ENCODE peak calls at places on chromosomes 4 and X, in eight cellular contexts. One of them, this sample, is unnamed.

GRCh38 chrX:40106677-40107290 is 9.0 kb upstream of the BCOR start:
- DNase-seq in AG09319: no peak
- DNase-seq in adrenal gland: no peak
- DNase-seq in K562: no peak
- DNase-seq in HS-5: no peak
- DNase-seq in effector memory CD8-positive, alpha-beta T cell: no peak
- DNase-seq in mesenteric fat pad: no peak
- DNase-seq in T-cell: no peak
- DNase-seq in this sample: no peak

GRCh38 chr4:165184220-165184619 is 23.1 kb upstream of the KLHL2 start:
- DNase-seq in K562: no peak
- DNase-seq in mesenteric fat pad: no peak
- DNase-seq in HS-5: no peak
- DNase-seq in effector memory CD8-positive, alpha-beta T cell: no peak
- DNase-seq in T-cell: no peak
- DNase-seq in adrenal gland: no peak
- DNase-seq in AG09319: no peak
- DNase-seq in this sample: no peak

GRCh38 chrX:5113128-5113527 is 1115.5 kb downstream of the NLGN4X start:
- DNase-seq in effector memory CD8-positive, alpha-beta T cell: no peak
- DNase-seq in K562: no peak
- DNase-seq in mesenteric fat pad: no peak
- DNase-seq in HS-5: no peak
- DNase-seq in T-cell: no peak
- DNase-seq in AG09319: no peak
- DNase-seq in adrenal gland: no peak
- DNase-seq in this sample: no peak

GRCh38 chr4:84852081-84852480 is 114.4 kb downstream of the WDFY3 start:
- DNase-seq in AG09319: peak
- DNase-seq in K562: no peak
- DNase-seq in adrenal gland: no peak
- DNase-seq in HS-5: no peak
- DNase-seq in mesenteric fat pad: no peak
- DNase-seq in effector memory CD8-positive, alpha-beta T cell: no peak
- DNase-seq in T-cell: no peak
- DNase-seq in this sample: no peak

GRCh38 chr4:48902266-48902665 is 4.3 kb downstream of the OCIAD2 start:
- DNase-seq in effector memory CD8-positive, alpha-beta T cell: no peak
- DNase-seq in K562: no peak
- DNase-seq in AG09319: no peak
- DNase-seq in HS-5: no peak
- DNase-seq in T-cell: no peak
- DNase-seq in adrenal gland: no peak
- DNase-seq in mesenteric fat pad: no peak
- DNase-seq in this sample: no peak

GRCh38 chrX:15359701-15360100 is 24.4 kb upstream of the PIGA start:
- DNase-seq in T-cell: no peak
- DNase-seq in effector memory CD8-positive, alpha-beta T cell: no peak
- DNase-seq in AG09319: no peak
- DNase-seq in mesenteric fat pad: no peak
- DNase-seq in adrenal gland: no peak
- DNase-seq in K562: no peak
- DNase-seq in HS-5: no peak
- DNase-seq in this sample: no peak

GRCh38 chr4:173013232-173013932 is 155.2 kb upstream of the GALNT7 start:
- DNase-seq in T-cell: peak
- DNase-seq in AG09319: no peak
- DNase-seq in effector memory CD8-positive, alpha-beta T cell: peak
- DNase-seq in HS-5: no peak
- DNase-seq in K562: peak
- DNase-seq in mesenteric fat pad: no peak
- DNase-seq in adrenal gland: no peak
- DNase-seq in this sample: peak

GRCh38 chrX:132603700-132604286 is 115.0 kb upstream of the MBNL3 start:
- DNase-seq in K562: no peak
- DNase-seq in adrenal gland: no peak
- DNase-seq in T-cell: no peak
- DNase-seq in mesenteric fat pad: no peak
- DNase-seq in AG09319: no peak
- DNase-seq in HS-5: no peak
- DNase-seq in effector memory CD8-positive, alpha-beta T cell: no peak
- DNase-seq in this sample: no peak

GRCh38 chrX:56228914-56229313 is 3.2 kb upstream of the KLF8 start:
- DNase-seq in effector memory CD8-positive, alpha-beta T cell: no peak
- DNase-seq in adrenal gland: no peak
- DNase-seq in K562: no peak
- DNase-seq in HS-5: no peak
- DNase-seq in mesenteric fat pad: no peak
- DNase-seq in T-cell: no peak
- DNase-seq in AG09319: no peak
- DNase-seq in this sample: no peak

GRCh38 chr4:121726642-121727268 is 30.0 kb upstream of the ANXA5 start:
- DNase-seq in AG09319: no peak
- DNase-seq in effector memory CD8-positive, alpha-beta T cell: peak
- DNase-seq in K562: peak
- DNase-seq in T-cell: no peak
- DNase-seq in mesenteric fat pad: no peak
- DNase-seq in HS-5: no peak
- DNase-seq in adrenal gland: no peak
- DNase-seq in this sample: peak

GRCh38 chr4:179110356-179110755 is 1668.1 kb upstream of the AGA start:
- DNase-seq in T-cell: no peak
- DNase-seq in adrenal gland: no peak
- DNase-seq in K562: no peak
- DNase-seq in effector memory CD8-positive, alpha-beta T cell: no peak
- DNase-seq in HS-5: peak
- DNase-seq in AG09319: no peak
- DNase-seq in mesenteric fat pad: no peak
- DNase-seq in this sample: no peak

GRCh38 chr4:124867551-124867950 is 155.0 kb upstream of the ANKRD50 start:
- DNase-seq in T-cell: no peak
- DNase-seq in effector memory CD8-positive, alpha-beta T cell: no peak
- DNase-seq in AG09319: no peak
- DNase-seq in adrenal gland: no peak
- DNase-seq in HS-5: no peak
- DNase-seq in mesenteric fat pad: no peak
- DNase-seq in K562: no peak
- DNase-seq in this sample: no peak

GRCh38 chrX:37425370-37425769 is 76.2 kb downstream of the PRRG1 start:
- DNase-seq in effector memory CD8-positive, alpha-beta T cell: no peak
- DNase-seq in K562: no peak
- DNase-seq in AG09319: no peak
- DNase-seq in adrenal gland: no peak
- DNase-seq in HS-5: no peak
- DNase-seq in T-cell: no peak
- DNase-seq in mesenteric fat pad: no peak
- DNase-seq in this sample: no peak

GRCh38 chr4:87442889-87443288 is 20.5 kb downstream of the NUDT9 start:
- DNase-seq in T-cell: no peak
- DNase-seq in AG09319: no peak
- DNase-seq in adrenal gland: no peak
- DNase-seq in K562: no peak
- DNase-seq in HS-5: no peak
- DNase-seq in effector memory CD8-positive, alpha-beta T cell: no peak
- DNase-seq in mesenteric fat pad: no peak
- DNase-seq in this sample: no peak

GRCh38 chrX:134244043-134244442 is 7.1 kb downstream of the CCDC160 start:
- DNase-seq in effector memory CD8-positive, alpha-beta T cell: no peak
- DNase-seq in HS-5: peak
- DNase-seq in adrenal gland: no peak
- DNase-seq in K562: no peak
- DNase-seq in mesenteric fat pad: no peak
- DNase-seq in AG09319: no peak
- DNase-seq in T-cell: no peak
- DNase-seq in this sample: no peak

GRCh38 chrX:25721564-25721963 is 416.6 kb upstream of the MAGEB18 start:
- DNase-seq in adrenal gland: no peak
- DNase-seq in HS-5: no peak
- DNase-seq in T-cell: no peak
- DNase-seq in effector memory CD8-positive, alpha-beta T cell: no peak
- DNase-seq in mesenteric fat pad: no peak
- DNase-seq in AG09319: no peak
- DNase-seq in K562: no peak
- DNase-seq in this sample: no peak

GRCh38 chr4:78954048-78954666 is 14.9 kb upstream of the PAQR3 start:
- DNase-seq in effector memory CD8-positive, alpha-beta T cell: no peak
- DNase-seq in T-cell: no peak
- DNase-seq in AG09319: no peak
- DNase-seq in K562: peak
- DNase-seq in HS-5: no peak
- DNase-seq in mesenteric fat pad: no peak
- DNase-seq in adrenal gland: no peak
- DNase-seq in this sample: no peak

GRCh38 chr4:120691106-120691505 is 231.4 kb downstream of the PRDM5 start:
- DNase-seq in T-cell: no peak
- DNase-seq in effector memory CD8-positive, alpha-beta T cell: no peak
- DNase-seq in AG09319: no peak
- DNase-seq in K562: no peak
- DNase-seq in HS-5: no peak
- DNase-seq in mesenteric fat pad: no peak
- DNase-seq in adrenal gland: no peak
- DNase-seq in this sample: no peak

GRCh38 chrX:107894038-107894437 is 68.4 kb downstream of the MID2 start:
- DNase-seq in adrenal gland: no peak
- DNase-seq in K562: peak
- DNase-seq in mesenteric fat pad: no peak
- DNase-seq in HS-5: peak
- DNase-seq in T-cell: peak
- DNase-seq in effector memory CD8-positive, alpha-beta T cell: peak
- DNase-seq in AG09319: no peak
- DNase-seq in this sample: no peak

GRCh38 chr4:56049428-56050212 is 100.9 kb downstream of the CEP135 start:
- DNase-seq in effector memory CD8-positive, alpha-beta T cell: no peak
- DNase-seq in K562: peak
- DNase-seq in AG09319: no peak
- DNase-seq in HS-5: no peak
- DNase-seq in T-cell: peak
- DNase-seq in adrenal gland: no peak
- DNase-seq in mesenteric fat pad: no peak
- DNase-seq in this sample: no peak

GRCh38 chr4:38728651-38729141 is 54.1 kb downstream of the TLR10 start:
- DNase-seq in AG09319: no peak
- DNase-seq in adrenal gland: no peak
- DNase-seq in effector memory CD8-positive, alpha-beta T cell: no peak
- DNase-seq in K562: no peak
- DNase-seq in T-cell: no peak
- DNase-seq in HS-5: no peak
- DNase-seq in mesenteric fat pad: no peak
- DNase-seq in this sample: no peak

GRCh38 chr4:2799971-2800690 is 7.2 kb downstream of the SH3BP2 start:
- DNase-seq in mesenteric fat pad: no peak
- DNase-seq in HS-5: no peak
- DNase-seq in K562: no peak
- DNase-seq in adrenal gland: peak
- DNase-seq in AG09319: no peak
- DNase-seq in effector memory CD8-positive, alpha-beta T cell: no peak
- DNase-seq in T-cell: no peak
- DNase-seq in this sample: no peak

GRCh38 chr4:76665139-76665538 is 230.1 kb downstream of the SHROOM3 start:
- DNase-seq in mesenteric fat pad: no peak
- DNase-seq in T-cell: no peak
- DNase-seq in adrenal gland: no peak
- DNase-seq in effector memory CD8-positive, alpha-beta T cell: no peak
- DNase-seq in K562: no peak
- DNase-seq in AG09319: no peak
- DNase-seq in HS-5: peak
- DNase-seq in this sample: no peak

GRCh38 chrX:19569930-19570329 is 54.6 kb upstream of the MAP3K15 start:
- DNase-seq in mesenteric fat pad: no peak
- DNase-seq in AG09319: no peak
- DNase-seq in T-cell: no peak
- DNase-seq in HS-5: no peak
- DNase-seq in K562: no peak
- DNase-seq in adrenal gland: no peak
- DNase-seq in effector memory CD8-positive, alpha-beta T cell: no peak
- DNase-seq in this sample: no peak

GRCh38 chrX:2498781-2499302 is 1.9 kb downstream of the DHRSX start:
- DNase-seq in HS-5: no peak
- DNase-seq in K562: no peak
- DNase-seq in effector memory CD8-positive, alpha-beta T cell: no peak
- DNase-seq in adrenal gland: peak
- DNase-seq in T-cell: no peak
- DNase-seq in AG09319: no peak
- DNase-seq in mesenteric fat pad: peak
- DNase-seq in this sample: no peak

GRCh38 chrX:9149831-9150230 is 115.9 kb upstream of the FAM9B start:
- DNase-seq in K562: no peak
- DNase-seq in T-cell: no peak
- DNase-seq in AG09319: no peak
- DNase-seq in adrenal gland: no peak
- DNase-seq in effector memory CD8-positive, alpha-beta T cell: no peak
- DNase-seq in HS-5: no peak
- DNase-seq in mesenteric fat pad: no peak
- DNase-seq in this sample: no peak

GRCh38 chr4:128542047-128542446 is 254.4 kb upstream of the PGRMC2 start:
- DNase-seq in K562: no peak
- DNase-seq in mesenteric fat pad: no peak
- DNase-seq in effector memory CD8-positive, alpha-beta T cell: no peak
- DNase-seq in adrenal gland: no peak
- DNase-seq in AG09319: no peak
- DNase-seq in T-cell: no peak
- DNase-seq in HS-5: no peak
- DNase-seq in this sample: no peak

GRCh38 chr4:101265816-101266172 is 81.5 kb downstream of the PPP3CA start:
- DNase-seq in AG09319: no peak
- DNase-seq in effector memory CD8-positive, alpha-beta T cell: no peak
- DNase-seq in HS-5: no peak
- DNase-seq in T-cell: no peak
- DNase-seq in K562: no peak
- DNase-seq in adrenal gland: no peak
- DNase-seq in mesenteric fat pad: no peak
- DNase-seq in this sample: no peak

GRCh38 chr4:155609455-155610059 is 57.1 kb upstream of the GUCY1A1 start:
- DNase-seq in K562: no peak
- DNase-seq in AG09319: no peak
- DNase-seq in adrenal gland: no peak
- DNase-seq in mesenteric fat pad: no peak
- DNase-seq in HS-5: no peak
- DNase-seq in T-cell: no peak
- DNase-seq in effector memory CD8-positive, alpha-beta T cell: no peak
- DNase-seq in this sample: no peak

GRCh38 chr4:2287594-2287915 is 25.6 kb upstream of the MXD4 start:
- DNase-seq in AG09319: no peak
- DNase-seq in adrenal gland: no peak
- DNase-seq in effector memory CD8-positive, alpha-beta T cell: no peak
- DNase-seq in K562: no peak
- DNase-seq in HS-5: no peak
- DNase-seq in mesenteric fat pad: no peak
- DNase-seq in T-cell: no peak
- DNase-seq in this sample: no peak

GRCh38 chr4:3291969-3292570 is 751 bp upstream of the RGS12 start:
- DNase-seq in K562: peak
- DNase-seq in adrenal gland: peak
- DNase-seq in HS-5: no peak
- DNase-seq in effector memory CD8-positive, alpha-beta T cell: peak
- DNase-seq in mesenteric fat pad: peak
- DNase-seq in T-cell: peak
- DNase-seq in AG09319: no peak
- DNase-seq in this sample: no peak

This sample was measured in CD8-positive, alpha-beta memory T cell.